ENCODE peak calls at places on chromosomes 4 and X, in seven cellular contexts. B, X, E, O, D, L and Y are unnamed samples.

GRCh38 chr4:33060873-33061542 is 2340.8 kb downstream of the PCDH7 start:
- DNase-seq in E (peak; percentile 71), O (no peak), B (peak; percentile 53), D (peak; percentile 70), L (no peak), X (no peak), Y (no peak)

GRCh38 chrX:10098235-10098819 is 58.4 kb upstream of the CLCN4 start:
- DNase-seq in E (no peak), B (no peak), X (no peak), D (no peak), L (peak; percentile 66), O (peak; percentile 77), Y (no peak)

GRCh38 chrX:116243039-116243438 is 72.5 kb downstream of the AGTR2 start:
- DNase-seq in B (no peak), L (no peak), O (no peak), D (no peak), X (no peak), E (no peak), Y (no peak)

GRCh38 chrX:150459168-150459567 is 96.1 kb downstream of the MAMLD1 start:
- DNase-seq in L (no peak), D (no peak), O (no peak), X (no peak), E (no peak), B (no peak), Y (no peak)

GRCh38 chr4:1460967-1461868 is 55.0 kb upstream of the NKX1-1 start:
- DNase-seq in X (no peak), D (no peak), O (no peak), E (no peak), L (no peak), B (no peak), Y (no peak)

GRCh38 chr4:81756973-81757372 is 285.3 kb upstream of the RASGEF1B start:
- DNase-seq in X (no peak), D (no peak), E (no peak), O (no peak), B (no peak), L (no peak), Y (no peak)

GRCh38 chrX:55451990-55452824 is at the start of gene MAGEH1:
- DNase-seq in O (peak; percentile 88), X (peak; percentile 73), E (peak; percentile 72), B (peak; percentile 88), D (peak; percentile 80), L (peak; percentile 79), Y (peak; percentile 58)

GRCh38 chr4:10098770-10099139 is 17.8 kb downstream of the WDR1 start:
- DNase-seq in O (peak; percentile 45), X (no peak), B (no peak), E (peak; percentile 82), L (peak; percentile 47), D (peak; percentile 58), Y (no peak)

GRCh38 chrX:132118361-132118760 is 9.5 kb downstream of the FRMD7 start:
- DNase-seq in O (no peak), X (no peak), B (peak; percentile 77), D (no peak), L (no peak), E (no peak), Y (no peak)

GRCh38 chr4:66568001-66568400 is 897.7 kb upstream of the EPHA5 start:
- DNase-seq in O (no peak), E (no peak), B (no peak), X (no peak), D (no peak), L (no peak), Y (no peak)

GRCh38 chr4:86918539-86919072 is 16.2 kb upstream of the AFF1 start:
- DNase-seq in O (no peak), D (peak; percentile 58), E (peak; percentile 56), L (no peak), B (no peak), X (no peak), Y (no peak)

GRCh38 chrX:43646800-43647199 is 9.3 kb upstream of the MAOA start:
- DNase-seq in X (no peak), D (no peak), O (no peak), B (no peak), L (no peak), E (no peak), Y (no peak)

GRCh38 chr4:53490965-53491622 is 100.2 kb downstream of the LNX1 start:
- DNase-seq in L (no peak), B (no peak), E (peak; percentile 81), O (no peak), X (no peak), D (peak; percentile 97), Y (no peak)

GRCh38 chrX:102846544-102847236 is 90.4 kb upstream of the RAB40AL start:
- DNase-seq in O (no peak), E (peak; percentile 85), B (no peak), L (no peak), D (peak; percentile 22), X (no peak), Y (no peak)

GRCh38 chr4:6942238-6942800 is 32.7 kb downstream of the TBC1D14 start:
- DNase-seq in E (peak; percentile 95), B (no peak), O (peak; percentile 66), D (peak; percentile 97), X (no peak), L (peak; percentile 22), Y (no peak)

GRCh38 chr4:72744103-72744725 is 175.2 kb upstream of the ADAMTS3 start:
- DNase-seq in D (peak; percentile 37), E (no peak), X (no peak), L (no peak), B (no peak), O (no peak), Y (no peak)

GRCh38 chrX:19793471-19793870 is 93.9 kb downstream of the SH3KBP1 start:
- DNase-seq in X (no peak), O (no peak), B (no peak), L (no peak), E (peak; percentile 23), D (no peak), Y (no peak)

GRCh38 chrX:31715675-31716074 is 643.8 kb upstream of the FTHL17 start:
- DNase-seq in D (no peak), L (no peak), X (no peak), E (no peak), O (no peak), B (no peak), Y (no peak)

GRCh38 chr4:101763576-101763975 is 27.0 kb upstream of the BANK1 start:
- DNase-seq in X (no peak), D (no peak), O (no peak), B (no peak), L (no peak), E (no peak), Y (no peak)

GRCh38 chr4:46937493-46937892 is 28.4 kb upstream of the COX7B2 start:
- DNase-seq in X (no peak), B (no peak), O (no peak), L (no peak), E (no peak), D (peak; percentile 18), Y (no peak)

GRCh38 chrX:117936162-117936561 is 180.4 kb downstream of the KLHL13 start:
- DNase-seq in O (no peak), E (no peak), L (no peak), X (no peak), D (no peak), B (no peak), Y (no peak)

GRCh38 chrX:115616943-115617563 is 56.1 kb downstream of the PLS3 start:
- DNase-seq in L (no peak), X (no peak), O (no peak), B (peak; percentile 51), E (peak; percentile 90), D (peak; percentile 49), Y (no peak)

GRCh38 chr4:5821665-5822358 is 71.1 kb downstream of the CRMP1 start:
- DNase-seq in B (peak; percentile 71), E (peak; percentile 15), D (no peak), X (no peak), L (no peak), O (no peak), Y (no peak)

GRCh38 chr4:138248058-138248457 is 5.9 kb upstream of the SLC7A11 start:
- DNase-seq in D (no peak), X (no peak), L (no peak), B (no peak), E (no peak), O (no peak), Y (no peak)

GRCh38 chr4:186416451-186417060 is 138.8 kb downstream of the MTNR1A start:
- DNase-seq in E (no peak), L (no peak), X (no peak), O (no peak), B (no peak), D (no peak), Y (no peak)

GRCh38 chr4:101415962-101416361 is 68.6 kb upstream of the PPP3CA start:
- DNase-seq in B (no peak), D (no peak), L (no peak), X (no peak), O (no peak), E (no peak), Y (no peak)

GRCh38 chrX:13488706-13489105 is 80.7 kb upstream of the EGFL6 start:
- DNase-seq in B (no peak), D (no peak), X (no peak), E (no peak), O (no peak), L (no peak), Y (no peak)

GRCh38 chr4:72006576-72006975 is 25.2 kb upstream of the NPFFR2 start:
- DNase-seq in E (peak; percentile 88), X (no peak), O (no peak), B (no peak), D (peak; percentile 58), L (no peak), Y (no peak)

GRCh38 chrX:56969559-56969958 is 25.8 kb downstream of the SPIN3 start:
- DNase-seq in L (no peak), X (no peak), B (no peak), E (no peak), D (no peak), O (no peak), Y (no peak)

GRCh38 chr4:137705171-137705783 is 173.0 kb upstream of the PCDH18 start:
- DNase-seq in B (no peak), L (no peak), D (peak; percentile 97), O (no peak), X (no peak), E (peak; percentile 26), Y (no peak)

GRCh38 chrX:9253211-9253610 is 211.6 kb upstream of the TBL1X start:
- DNase-seq in L (no peak), O (no peak), B (no peak), E (no peak), D (no peak), X (no peak), Y (no peak)

GRCh38 chr4:133402616-133403015 is 253.5 kb downstream of the PCDH10 start:
- DNase-seq in B (no peak), E (peak; percentile 46), X (no peak), L (no peak), O (no peak), D (peak; percentile 22), Y (no peak)

GRCh38 chrX:143296521-143296920 is 220.8 kb downstream of the SPANXN3 start:
- DNase-seq in D (no peak), L (no peak), E (no peak), O (no peak), X (no peak), B (no peak), Y (no peak)

GRCh38 chr4:172725581-172725980 is 443.0 kb upstream of the GALNT7 start:
- DNase-seq in B (no peak), D (peak; percentile 11), L (no peak), X (no peak), E (peak; percentile 45), O (no peak), Y (no peak)

GRCh38 chr4:73589887-73590801 is 30.1 kb downstream of the RASSF6 start:
- DNase-seq in B (no peak), E (no peak), D (peak; percentile 27), L (no peak), O (no peak), X (no peak), Y (no peak)

GRCh38 chrX:29299689-29300088 is 712.4 kb downstream of the IL1RAPL1 start:
- DNase-seq in X (no peak), O (no peak), B (no peak), E (no peak), D (peak; percentile 6), L (no peak), Y (no peak)

GRCh38 chr4:18684932-18685331 is 663.4 kb upstream of the LCORL start:
- DNase-seq in X (no peak), L (no peak), E (peak; percentile 21), B (no peak), D (no peak), O (no peak), Y (no peak)